ENCODE peak calls at places on chromosome 4, in seven cellular contexts. H, W, X, Z, T, N and Q are unnamed samples. For H3K4me1 and H3K9me3, the result is how much of the 10 kb centered on the place peaks cover.

GRCh38 chr4:15400911-15401671 is 26.7 kb upstream of the C1QTNF7 start:
- DNase-seq in Z (peak), H (no peak), W (peak), N (no peak), T (peak), X (peak), Q (no peak)

GRCh38 chr4:95181446-95182306 is 367.1 kb downstream of the UNC5C start:
- DNase-seq in W (peak), T (no peak), H (peak), Z (no peak), N (no peak), X (no peak), Q (no peak)

GRCh38 chr4:84965558-84966381 is 720 bp downstream of the WDFY3 start:
- DNase-seq in Z (peak), N (peak), T (peak), H (peak), W (peak), X (peak), Q (peak)

GRCh38 chr4:70895846-70896435 is 6.2 kb upstream of the MOB1B start:
- DNase-seq in X (no peak), Z (no peak), N (no peak), W (no peak), H (no peak), T (no peak), Q (no peak)

GRCh38 chr4:182245541-182246245 is 2.5 kb downstream of the TENM3 start:
- DNase-seq in W (no peak), H (no peak), N (no peak), X (peak), Z (no peak), T (no peak), Q (peak)

GRCh38 chr4:17497890-17498523 is 13.9 kb downstream of the QDPR start:
- DNase-seq in Z (no peak), W (peak), T (no peak), H (no peak), X (no peak), N (no peak), Q (no peak)

GRCh38 chr4:95572304-95572991 is 23.7 kb upstream of the UNC5C start:
- DNase-seq in N (peak), T (peak), X (peak), W (no peak), H (peak), Z (peak), Q (peak)

GRCh38 chr4:26197018-26197779 is 123.6 kb upstream of the RBPJ start:
- DNase-seq in Z (peak), H (no peak), T (peak), X (peak), N (peak), W (peak), Q (no peak)

GRCh38 chr4:59612235-59612634 is 1587.9 kb upstream of the ADGRL3 start:
- DNase-seq in X (peak), Z (no peak), H (no peak), T (no peak), N (no peak), W (peak), Q (no peak)

GRCh38 chr4:52751349-52751911 is at the start of gene ERVMER34-1:
- DNase-seq in Z (peak), X (peak), H (peak), T (peak), W (no peak), N (no peak), Q (no peak)

GRCh38 chr4:27239651-27240050 is 379.0 kb downstream of the STIM2 start:
- DNase-seq in W (no peak), X (peak), Z (no peak), H (no peak), T (no peak), N (no peak), Q (no peak)

GRCh38 chr4:137390141-137390540 is 142.2 kb downstream of the PCDH18 start:
- DNase-seq in X (no peak), N (no peak), H (no peak), Z (no peak), W (peak), T (no peak), Q (no peak)

GRCh38 chr4:2443986-2444740 is 24.7 kb upstream of the RNF4 start:
- DNase-seq in H (no peak), T (no peak), N (no peak), W (no peak), Z (no peak), X (no peak), Q (no peak)

GRCh38 chr4:52402582-52402981 is 256.5 kb downstream of the USP46 start:
- DNase-seq in H (no peak), W (no peak), N (no peak), T (no peak), X (no peak), Z (no peak), Q (no peak)

GRCh38 chr4:123554819-123555499 is 158.4 kb downstream of the SPRY1 start:
- DNase-seq in X (no peak), N (peak), W (no peak), H (no peak), T (peak), Z (no peak), Q (no peak)

GRCh38 chr4:12270546-12270945 is 841.9 kb upstream of the HS3ST1 start:
- DNase-seq in Z (no peak), N (peak), X (no peak), T (no peak), H (no peak), W (no peak), Q (no peak)

GRCh38 chr4:154714339-154715040 is 29.3 kb upstream of the LRAT start:
- DNase-seq in W (no peak), Z (no peak), X (peak), T (no peak), H (no peak), N (no peak), Q (no peak)

GRCh38 chr4:76011700-76012387 is 4.5 kb upstream of the CXCL9 start:
- DNase-seq in H (no peak), N (peak), T (peak), W (peak), Z (no peak), X (peak), Q (no peak)

GRCh38 chr4:53479731-53480525 is 102.5 kb downstream of the FIP1L1 start:
- DNase-seq in H (no peak), N (no peak), Z (no peak), T (no peak), W (peak), X (peak), Q (no peak)

GRCh38 chr4:188168621-188169020 is 29.4 kb downstream of the TRIML1 start:
- DNase-seq in N (no peak), X (no peak), H (no peak), Z (no peak), W (no peak), T (no peak), Q (no peak)

GRCh38 chr4:113971706-113972360 is 7.6 kb downstream of the ARSJ start:
- DNase-seq in X (peak), T (no peak), N (no peak), H (peak), W (peak), Z (no peak), Q (no peak)

GRCh38 chr4:77481856-77482255 is 123.8 kb upstream of the CXCL13 start:
- DNase-seq in H (no peak), Z (no peak), T (no peak), N (no peak), W (no peak), X (peak), Q (no peak)

GRCh38 chr4:9781343-9782135 is at the start of gene DRD5:
- DNase-seq in T (no peak), X (no peak), H (no peak), W (no peak), N (no peak), Z (no peak), Q (no peak)
- H3K4me3 ChIP-seq in T (no peak), X (no peak), H (no peak), W (no peak), N (no peak), Z (no peak), Q (no peak)

DNA sequence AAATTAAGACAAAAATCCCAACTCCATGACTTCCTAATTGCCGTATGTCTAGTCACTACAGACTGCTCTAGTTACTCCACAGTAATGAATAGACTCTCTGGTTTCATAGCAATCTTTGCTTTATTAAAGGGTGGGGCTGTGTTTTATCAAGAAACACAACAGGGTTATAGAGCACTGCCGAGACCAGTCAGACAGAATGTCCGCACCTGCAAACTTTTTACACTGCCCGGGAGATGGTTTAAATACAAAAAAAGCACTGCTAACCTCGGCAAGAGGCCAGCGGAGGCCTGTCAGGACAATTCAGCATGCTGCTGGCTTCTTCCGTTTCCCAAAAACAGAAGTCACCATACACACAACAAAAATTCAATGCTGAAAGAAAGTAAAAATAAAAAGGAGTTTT is 67.4 kb downstream of the IRF2 start:
- DNase-seq in H (no peak), T (peak), Z (no peak), N (no peak), W (no peak), X (peak), Q (no peak)
- H3K4me1 ChIP-seq in H (under half), T (under half), Z (under half), N (under half), W (under half), X (under half), Q (under half)

GRCh38 chr4:186707996-186708395 is 15.7 kb downstream of the FAT1 start:
- DNase-seq in N (no peak), H (no peak), X (no peak), T (peak), Z (no peak), W (no peak), Q (no peak)
- H3K9me3 ChIP-seq in N (under half), H (under half), X (under half), T (under half), Z (under half), W (under half), Q (under half)

DNA sequence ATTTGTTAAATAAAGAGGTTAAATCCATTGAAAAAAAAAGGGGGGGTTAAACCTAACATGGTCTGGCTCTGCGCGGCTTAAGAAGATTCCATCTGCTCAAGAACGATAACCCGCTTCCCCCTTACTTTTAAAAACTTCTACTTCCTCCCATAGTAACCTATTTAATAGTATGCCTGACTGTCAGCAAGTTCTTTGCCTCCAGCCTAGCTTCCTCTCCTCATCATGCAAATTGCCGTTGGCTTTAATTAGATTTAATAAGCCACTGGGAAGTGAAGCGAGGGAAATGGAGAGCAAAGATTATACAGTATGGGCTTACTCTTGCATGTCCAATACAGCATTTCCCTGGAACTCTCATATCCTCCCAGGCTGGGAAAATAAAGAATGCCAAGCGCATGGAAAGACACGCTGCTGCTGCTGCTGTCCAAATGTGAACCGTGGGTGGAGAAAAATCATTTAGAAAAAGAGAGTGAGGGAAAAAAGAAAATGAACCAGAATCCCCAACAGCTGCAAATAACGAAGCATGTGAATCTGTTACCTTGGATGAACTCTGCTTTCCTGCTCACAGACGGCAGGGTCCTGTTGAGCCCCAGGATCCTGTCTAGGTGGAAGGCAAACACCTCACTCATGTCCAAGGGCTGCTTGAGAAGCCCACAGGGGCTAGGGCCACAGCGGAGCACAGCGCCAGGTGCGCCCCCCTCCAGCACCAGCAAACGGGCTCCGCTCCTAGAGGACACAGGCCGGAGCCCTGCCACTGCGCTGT is 2.7 kb downstream of the GASK1B start:
- DNase-seq in W (peak), T (no peak), X (peak), Z (no peak), H (peak), N (peak), Q (no peak)
- H3K4me3 ChIP-seq in W (peak), T (no peak), X (peak), Z (peak), H (peak), N (peak), Q (peak)

GRCh38 chr4:168794881-168795280 is 215.2 kb downstream of the CBR4 start:
- DNase-seq in T (no peak), N (no peak), X (no peak), Z (no peak), W (no peak), H (no peak), Q (no peak)
- H3K4me1 ChIP-seq in T (under half), N (under half), X (under half), Z (under half), W (under half), H (under half), Q (under half)

GRCh38 chr4:166481739-166482138 is 608.7 kb downstream of the TLL1 start:
- DNase-seq in X (no peak), Z (no peak), W (no peak), N (no peak), T (no peak), H (no peak), Q (no peak)
- H3K9me3 ChIP-seq in X (under half), Z (under half), W (under half), N (under half), T (under half), H (under half), Q (under half)

GRCh38 chr4:153486281-153487151 is 20.4 kb downstream of the TMEM131L start:
- DNase-seq in Z (no peak), W (peak), X (peak), H (no peak), N (no peak), T (no peak), Q (peak)
- H3K4me3 ChIP-seq in Z (no peak), W (no peak), X (peak), H (no peak), N (no peak), T (no peak), Q (no peak)

DNA sequence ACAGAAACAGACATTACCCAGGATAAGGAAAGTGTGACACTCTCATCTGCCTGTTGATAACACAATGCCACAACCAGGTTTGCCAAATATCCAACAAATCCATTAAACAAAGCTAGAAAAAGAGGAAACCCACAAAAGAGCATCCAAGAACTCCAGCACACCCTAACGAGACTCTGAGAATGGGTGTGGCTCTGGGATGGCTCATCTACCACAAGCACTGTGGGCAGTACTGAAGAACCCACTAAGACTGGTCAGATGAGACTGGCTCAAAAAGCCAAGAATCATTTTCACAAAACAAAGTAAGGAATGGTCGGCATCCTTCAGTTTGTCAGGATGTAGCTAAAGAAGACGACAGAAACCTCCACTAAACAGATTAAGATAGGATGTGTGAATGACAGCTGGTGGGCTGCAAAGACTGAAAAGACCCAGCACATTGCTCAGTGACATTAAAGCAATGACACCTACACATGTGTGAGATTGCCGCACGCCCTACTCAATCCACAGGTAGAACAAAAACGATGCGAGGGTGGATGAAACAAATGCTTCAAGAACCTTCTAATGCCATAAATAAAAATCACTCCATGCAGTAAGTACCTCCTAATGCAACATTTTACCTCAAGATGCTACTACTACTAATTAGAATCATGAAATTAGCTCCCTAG is 14.6 kb downstream of the ATP8A1 start:
- DNase-seq in N (no peak), H (no peak), X (no peak), Z (no peak), W (no peak), T (peak), Q (no peak)
- H3K4me1 ChIP-seq in N (under half), H (under half), X (under half), Z (under half), W (under half), T (under half), Q (under half)

GRCh38 chr4:173626277-173626676 is 96.2 kb upstream of the HAND2 start:
- DNase-seq in W (no peak), N (no peak), H (no peak), X (no peak), Z (no peak), T (no peak), Q (no peak)
- H3K9me3 ChIP-seq in W (under half), N (under half), H (under half), X (under half), Z (under half), T (under half), Q (under half)

GRCh38 chr4:170491981-170492380 is 402.2 kb upstream of the AADAT start:
- DNase-seq in N (no peak), X (no peak), Z (no peak), H (no peak), T (no peak), W (no peak), Q (no peak)

GRCh38 chr4:170497105-170497504 is 407.3 kb upstream of the AADAT start:
- DNase-seq in W (no peak), N (no peak), H (peak), Z (no peak), X (peak), T (no peak), Q (no peak)

DNA sequence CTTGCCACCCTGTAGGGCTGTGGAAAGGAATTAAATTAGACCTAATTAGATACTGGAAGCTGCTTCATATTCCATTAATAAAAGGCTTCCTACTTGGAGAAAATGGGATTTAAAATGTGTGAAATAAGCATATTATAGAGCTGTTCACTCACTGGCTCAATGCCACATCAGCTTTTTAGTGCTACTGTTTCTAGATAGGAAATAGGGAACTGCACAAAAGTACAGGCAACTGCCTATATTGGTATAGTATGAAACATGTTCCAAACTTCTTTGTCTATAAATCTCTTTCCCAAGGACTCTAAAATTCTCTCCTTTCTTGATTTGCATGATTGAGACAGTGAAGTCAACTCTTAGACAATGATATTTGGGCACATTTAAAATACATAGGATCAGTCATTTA is 408.0 kb upstream of the AADAT start:
- DNase-seq in T (no peak), N (no peak), W (no peak), X (no peak), H (no peak), Z (no peak), Q (no peak)
- H3K4me3 ChIP-seq in T (no peak), N (no peak), W (no peak), X (no peak), H (peak), Z (no peak), Q (no peak)